ENCODE peak calls at places on chromosome 1, in eight cellular contexts. F is Ammon's horn, B is progenitor cell of endocrine pancreas, H is body of pancreas, W is AG09309, V is midbrain, Z is EL, G is GM04503. K is an unnamed sample.

GRCh38 chr1:156356875-156357534 is 12.0 kb upstream of the RHBG start:
- DNase-seq in F (peak), B (peak), H (peak), W (no peak), V (no peak), Z (peak), G (no peak), K (peak)

GRCh38 chr1:227788279-227789041 is 27.0 kb upstream of the PRSS38 start:
- DNase-seq in F (no peak), B (peak), H (no peak), W (no peak), V (no peak), Z (peak), G (no peak), K (peak)

GRCh38 chr1:201310986-201311355 is 27.7 kb downstream of the PKP1 start:
- DNase-seq in F (no peak), B (no peak), H (peak), W (no peak), V (no peak), Z (peak), G (no peak), K (peak)

GRCh38 chr1:155531624-155532023 is 31.0 kb downstream of the ASH1L start:
- DNase-seq in F (no peak), B (no peak), H (no peak), W (no peak), V (no peak), Z (no peak), G (no peak), K (no peak)

GRCh38 chr1:243791586-243792267 is 58.3 kb downstream of the AKT3 start:
- DNase-seq in F (peak), B (no peak), H (peak), W (no peak), V (peak), Z (no peak), G (no peak), K (no peak)

GRCh38 chr1:173768827-173769226 is 54.0 kb downstream of the KLHL20 start:
- DNase-seq in F (no peak), B (no peak), H (no peak), W (no peak), V (no peak), Z (no peak), G (no peak), K (no peak)

GRCh38 chr1:180188103-180188506 is 33.4 kb downstream of the QSOX1 start:
- DNase-seq in F (peak), B (peak), H (peak), W (no peak), V (peak), Z (peak), G (no peak), K (peak)

GRCh38 chr1:8314346-8315280 is 3.3 kb upstream of the SLC45A1 start:
- DNase-seq in F (peak), B (peak), H (peak), W (peak), V (peak), Z (peak), G (peak), K (peak)

GRCh38 chr1:22212400-22213233 is 69.7 kb upstream of the WNT4 start:
- DNase-seq in F (no peak), B (no peak), H (no peak), W (no peak), V (no peak), Z (no peak), G (no peak), K (no peak)

K was measured in NCI-H1694 treated with DMSO at 0.1 percent for 48 hours.